ENCODE peak calls at places on chromosome 1, in seven cellular contexts. U is GM13976, A is fibroblast of gingiva, V is NCI-H510A, M is mammary epithelial cell, S is SK-N-MC, D is PC-9. B is an unnamed sample.

GRCh38 chr1:12501661-12502060 is 116.3 kb downstream of the DHRS3 start:
- DNase-seq in M (peak), V (no peak), D (no peak), A (peak), S (no peak), U (no peak), B (peak)

GRCh38 chr1:22428672-22429071 is 23.0 kb upstream of the ZBTB40 start:
- DNase-seq in M (peak), S (no peak), V (no peak), D (peak), U (peak), A (peak), B (peak)

GRCh38 chr1:10738125-10738746 is 58.2 kb downstream of the CASZ1 start:
- DNase-seq in M (no peak), D (no peak), S (no peak), V (peak), A (no peak), U (no peak), B (no peak)

GRCh38 chr1:30991852-30992606 is 73.5 kb downstream of the PUM1 start:
- DNase-seq in U (no peak), M (no peak), V (no peak), A (no peak), S (peak), D (no peak), B (no peak)

GRCh38 chr1:241253491-241253890 is 103.5 kb downstream of the RGS7 start:
- DNase-seq in A (peak), V (no peak), S (no peak), M (no peak), D (no peak), U (no peak), B (no peak)

GRCh38 chr1:42690477-42691156 is 8.4 kb downstream of the YBX1 start:
- DNase-seq in M (peak), V (no peak), U (no peak), S (no peak), D (no peak), A (no peak), B (no peak)

GRCh38 chr1:26097696-26098095 is 13.9 kb upstream of the PDIK1L start:
- DNase-seq in D (no peak), M (peak), S (no peak), V (no peak), U (no peak), A (no peak), B (peak)

GRCh38 chr1:67646145-67647035 is 38.6 kb upstream of the GADD45A start:
- DNase-seq in D (peak), M (no peak), V (no peak), U (no peak), A (peak), S (peak), B (peak)

GRCh38 chr1:24992124-24992760 is 62.2 kb upstream of the RUNX3 start:
- DNase-seq in D (no peak), S (no peak), A (no peak), M (no peak), U (no peak), V (no peak), B (no peak)

GRCh38 chr1:150406483-150406882 is 42.5 kb downstream of the RPRD2 start:
- DNase-seq in U (no peak), D (no peak), V (no peak), S (no peak), A (no peak), M (no peak), B (peak)

GRCh38 chr1:112877741-112878140 is 78.3 kb downstream of the SLC16A1 start:
- DNase-seq in A (peak), U (no peak), V (no peak), S (no peak), D (no peak), M (no peak), B (no peak)

GRCh38 chr1:54365847-54366246 is 40.3 kb downstream of the SSBP3 start:
- DNase-seq in D (no peak), M (no peak), A (no peak), U (no peak), S (no peak), V (no peak), B (no peak)

GRCh38 chr1:89022167-89022959 is at the start of gene GBP3:
- DNase-seq in M (peak), S (no peak), A (peak), D (no peak), U (peak), V (peak), B (peak)

GRCh38 chr1:10292188-10292587 is 81.8 kb downstream of the KIF1B start:
- DNase-seq in M (no peak), U (no peak), A (no peak), V (no peak), S (no peak), D (no peak), B (no peak)

GRCh38 chr1:205812271-205812877 is 624 bp downstream of the SLC41A1 start:
- DNase-seq in S (no peak), D (peak), V (no peak), U (peak), A (peak), M (peak), B (no peak)

GRCh38 chr1:3053366-3053980 is 15.5 kb upstream of the PRDM16 start:
- DNase-seq in M (no peak), A (no peak), V (no peak), U (no peak), D (no peak), S (no peak), B (no peak)

GRCh38 chr1:230426246-230427101 is at the start of gene PGBD5:
- DNase-seq in D (peak), M (peak), U (peak), S (no peak), V (peak), A (peak), B (peak)

GRCh38 chr1:182784556-182785171 is 4.9 kb upstream of the NPL start:
- DNase-seq in A (peak), U (peak), S (peak), D (no peak), V (no peak), M (peak), B (peak)

GRCh38 chr1:26321315-26322041 is 3.7 kb downstream of the CD52 start:
- DNase-seq in V (peak), D (peak), M (peak), A (peak), S (peak), U (peak), B (peak)

GRCh38 chr1:1862905-1863547 is 27.9 kb downstream of the GNB1 start:
- DNase-seq in S (no peak), U (peak), M (peak), V (no peak), A (no peak), D (no peak), B (peak)

GRCh38 chr1:178341218-178341956 is 155.4 kb downstream of the CLEC20A start:
- DNase-seq in M (peak), S (no peak), A (peak), U (no peak), V (no peak), D (peak), B (peak)

GRCh38 chr1:162562452-162562828 is 918 bp downstream of the UAP1 start:
- DNase-seq in M (peak), A (peak), V (no peak), U (no peak), S (peak), D (no peak), B (peak)

B was measured in AG10803.